ENCODE peak calls at places on chromosomes 4 and X, in five cellular contexts. E is tibial nerve, J is sigmoid colon, D is right lobe of liver, M is breast epithelium. F is an unnamed sample.

GRCh38 chr4:86934147-86934771 is 552 bp upstream of the AFF1 start:
- DNase-seq in E (peak), J (no peak), D (no peak), M (no peak), F (peak)

GRCh38 chrX:39247536-39247935 is 446.3 kb downstream of the MID1IP1 start:
- DNase-seq in E (no peak), J (no peak), D (no peak), M (no peak), F (no peak)

GRCh38 chr4:152983774-152984411 is 47.8 kb downstream of the FHDC1 start:
- DNase-seq in E (no peak), J (no peak), D (no peak), M (no peak), F (no peak)

GRCh38 chrX:109886122-109886761 is 116.7 kb upstream of the TMEM164 start:
- DNase-seq in E (peak), J (no peak), D (no peak), M (no peak), F (peak)

GRCh38 chr4:10259976-10260375 is 143.4 kb upstream of the WDR1 start:
- DNase-seq in E (no peak), J (no peak), D (no peak), M (no peak), F (no peak)

GRCh38 chrX:68754406-68754805 is 74.4 kb upstream of the EFNB1 start:
- DNase-seq in E (no peak), J (no peak), D (no peak), M (no peak), F (no peak)

GRCh38 chr4:147539959-147540358 is 59.1 kb downstream of the EDNRA start:
- DNase-seq in E (no peak), J (no peak), D (no peak), M (no peak), F (no peak)

GRCh38 chr4:184503869-184504300 is 29.5 kb upstream of the IRF2 start:
- DNase-seq in E (no peak), J (no peak), D (no peak), M (no peak), F (no peak)

GRCh38 chrX:96685205-96686099 is 810 bp downstream of the DIAPH2 start:
- DNase-seq in E (peak), J (peak), D (peak), M (no peak), F (peak)

DNA sequence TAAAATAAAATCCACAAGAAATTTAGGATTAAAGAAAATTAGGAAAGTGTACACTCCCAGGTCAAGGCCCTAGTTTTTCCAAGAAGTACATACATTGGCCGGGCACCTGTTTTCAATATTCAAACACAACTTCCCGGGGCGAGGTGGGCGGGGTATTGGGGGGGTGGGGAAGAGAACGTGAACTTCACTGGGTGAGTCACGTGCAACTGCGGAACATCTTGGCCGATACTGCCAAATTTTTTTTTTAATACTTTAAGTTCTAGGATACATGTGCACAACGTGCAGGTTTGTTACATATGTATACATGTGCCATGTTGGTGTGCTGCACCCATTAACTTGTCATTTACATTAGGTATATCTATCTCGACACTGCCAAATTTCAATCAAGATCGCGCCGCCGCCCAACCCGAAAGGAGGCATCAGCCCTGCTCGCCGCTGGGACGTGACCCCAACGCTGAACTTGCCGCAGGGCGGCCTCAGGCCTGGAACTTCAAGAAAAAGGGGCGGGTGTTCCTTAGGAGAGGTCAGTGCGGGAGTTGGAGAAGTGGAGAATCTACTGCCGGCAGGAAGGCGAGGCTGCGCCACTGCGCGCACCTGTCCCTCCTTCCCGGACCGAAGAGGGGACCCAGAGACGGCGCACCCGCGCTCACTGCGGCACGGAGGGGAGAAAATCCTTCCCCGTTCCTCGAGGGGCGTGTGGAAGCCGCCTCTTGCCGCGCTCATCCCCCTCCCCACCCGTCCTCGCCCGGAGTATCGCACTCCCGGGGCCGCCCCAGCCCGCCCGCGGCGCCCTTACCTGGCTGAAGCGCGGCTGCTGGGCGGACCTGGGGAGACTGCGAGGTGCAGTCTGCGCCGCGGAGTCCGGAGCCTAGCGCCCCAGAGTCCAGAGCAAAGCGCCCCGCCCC is at the start of gene TEC:
- DNase-seq in E (peak), J (peak), D (peak), M (peak), F (peak)
- TF ChIP-seq POLR2A in E (peak), J (peak), D (peak), M (no peak), F (no peak)

DNA sequence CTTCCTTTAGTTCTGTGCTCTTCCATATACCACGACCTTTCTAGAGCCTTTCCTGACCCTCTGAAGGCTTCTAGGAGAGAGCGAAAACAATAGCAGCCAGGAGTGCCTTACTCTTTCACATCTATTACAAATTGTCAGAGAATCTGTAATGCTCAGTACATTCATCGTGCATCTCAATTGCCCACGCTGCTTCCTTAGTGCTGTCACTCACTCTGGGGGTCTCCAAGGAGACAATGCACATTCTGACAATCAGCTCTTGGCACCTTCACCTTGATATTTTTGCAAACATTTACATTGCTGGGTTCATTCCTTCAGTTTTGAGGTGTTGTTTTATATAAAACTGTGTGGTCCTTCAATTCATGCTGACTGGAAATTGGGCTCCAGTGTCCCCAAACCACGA is 110.1 kb upstream of the GPR101 start:
- DNase-seq in E (no peak), J (no peak), D (no peak), M (no peak), F (no peak)
- H3K27ac ChIP-seq in E (no peak), J (no peak), D (no peak), M (no peak), F (no peak)

GRCh38 chr4:119010909-119011606 is 122.4 kb downstream of the SYNPO2 start:
- DNase-seq in E (no peak), J (peak), D (no peak), M (no peak), F (no peak)
- TF ChIP-seq POLR2A in E (no peak), J (no peak), D (no peak), M (no peak), F (no peak)

DNA sequence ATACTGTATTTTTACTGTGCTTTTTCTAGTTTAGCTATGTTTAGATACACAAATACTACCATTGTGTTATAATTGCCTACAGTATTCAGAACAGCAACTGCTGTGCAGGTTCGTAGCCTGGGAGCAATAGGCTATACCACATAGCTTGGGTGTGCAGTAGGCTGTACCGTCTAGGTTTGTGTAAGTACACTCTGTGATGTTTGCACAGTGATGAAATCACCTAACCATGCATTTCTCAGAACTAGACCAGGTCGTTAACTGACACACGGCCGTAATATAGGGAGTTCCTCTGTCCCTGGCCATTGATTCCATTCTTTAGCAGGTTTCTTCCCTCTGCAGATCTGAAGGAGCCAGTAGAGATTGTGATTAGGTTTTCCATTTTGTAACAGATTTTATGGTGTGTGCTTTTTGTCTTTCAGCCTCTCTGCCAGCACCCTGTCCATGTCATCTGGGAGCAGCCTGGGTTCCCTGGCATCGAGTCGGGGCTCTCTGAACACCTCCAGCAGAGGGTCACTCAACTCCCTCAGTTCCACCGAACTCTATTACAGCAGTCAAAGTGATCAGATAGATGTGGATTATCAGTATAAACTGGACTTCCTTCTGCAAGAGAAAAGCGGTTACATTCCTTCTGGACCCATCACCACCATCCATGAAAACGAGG is 59.5 kb downstream of the CLDN22 start:
- DNase-seq in E (no peak), J (no peak), D (no peak), M (no peak), F (no peak)
- H3K27ac ChIP-seq in E (no peak), J (no peak), D (peak), M (peak), F (no peak)

GRCh38 chrX:47638816-47639215 is 9.1 kb upstream of the CFP start:
- DNase-seq in E (no peak), J (no peak), D (no peak), M (no peak), F (no peak)
- TF ChIP-seq POLR2A in E (no peak), J (no peak), D (no peak), M (no peak), F (no peak)